ENCODE peak calls at places on chromosomes 13 and 19, in five cellular contexts. E, Y, C, L and X are unnamed samples.

GRCh38 chr19:3740431-3740830 is 21.1 kb downstream of the APBA3 start:
- DNase-seq in Y (no peak), C (no peak), L (no peak), E (no peak), X (no peak)

GRCh38 chr13:23496255-23496654 is 62.8 kb upstream of the SACS start:
- DNase-seq in C (no peak), L (no peak), Y (no peak), E (no peak), X (no peak)

GRCh38 chr13:51154029-51154555 is 43.0 kb upstream of the C13orf42 start:
- DNase-seq in L (no peak), E (no peak), C (no peak), Y (peak; percentile 85), X (no peak)

GRCh38 chr19:7772752-7773291 is 9.8 kb downstream of the CLEC4M start:
- DNase-seq in E (no peak), L (no peak), Y (no peak), C (no peak), X (no peak)

GRCh38 chr19:3121821-3122511 is 13.9 kb upstream of the GNA15 start:
- DNase-seq in L (no peak), C (no peak), Y (no peak), E (no peak), X (no peak)

GRCh38 chr19:45464861-45465427 is 2.9 kb upstream of the FOSB start:
- DNase-seq in Y (no peak), C (peak; percentile 17), E (no peak), L (no peak), X (no peak)

GRCh38 chr13:109361562-109361961 is 424.8 kb downstream of the IRS2 start:
- DNase-seq in L (no peak), Y (no peak), C (no peak), E (no peak), X (no peak)

GRCh38 chr13:105572401-105572800 is 963.1 kb downstream of the EFNB2 start:
- DNase-seq in E (no peak), C (no peak), Y (no peak), L (no peak), X (no peak)

GRCh38 chr13:26525528-26525927 is 32.0 kb upstream of the WASF3 start:
- DNase-seq in L (no peak), E (no peak), C (no peak), Y (no peak), X (no peak)

GRCh38 chr19:32611161-32611560 is 30.2 kb downstream of the PDCD5 start:
- DNase-seq in C (no peak), Y (no peak), E (no peak), L (no peak), X (no peak)

GRCh38 chr19:17686027-17686511 is 2.1 kb downstream of the UNC13A start:
- DNase-seq in L (no peak), E (no peak), Y (peak; percentile 46), C (no peak), X (no peak)

GRCh38 chr13:109840893-109841287 is 54.5 kb upstream of the IRS2 start:
- DNase-seq in C (no peak), Y (no peak), E (no peak), L (no peak), X (no peak)

GRCh38 chr13:79530270-79530669 is 49.3 kb downstream of the NDFIP2 start:
- DNase-seq in Y (no peak), C (no peak), L (no peak), E (no peak), X (no peak)

GRCh38 chr19:13795595-13796300 is 505 bp downstream of the ZSWIM4 start:
- DNase-seq in L (no peak), C (peak; percentile 66), Y (no peak), E (no peak), X (no peak)

GRCh38 chr13:111359237-111359915 is 38.9 kb downstream of the TEX29 start:
- DNase-seq in Y (peak; percentile 43), E (peak; percentile 11), L (no peak), C (no peak), X (no peak)

GRCh38 chr13:104954210-104954609 is 1581.3 kb downstream of the EFNB2 start:
- DNase-seq in E (no peak), L (no peak), C (no peak), Y (no peak), X (no peak)

GRCh38 chr13:75512253-75512652 is 25.4 kb downstream of the COMMD6 start:
- DNase-seq in L (no peak), C (no peak), Y (no peak), E (no peak), X (no peak)

GRCh38 chr13:105069106-105069505 is 1466.4 kb downstream of the EFNB2 start:
- DNase-seq in L (no peak), C (no peak), E (no peak), Y (no peak), X (no peak)

GRCh38 chr13:44417876-44418275 is 44.3 kb downstream of the SERP2 start:
- DNase-seq in E (no peak), Y (no peak), L (no peak), C (no peak), X (no peak)

GRCh38 chr13:98626298-98626940 is 49.5 kb upstream of the STK24 start:
- DNase-seq in Y (no peak), C (no peak), L (no peak), E (no peak), X (no peak)

GRCh38 chr19:9406798-9407352 is 28.5 kb downstream of the ZNF266 start:
- DNase-seq in E (no peak), C (no peak), Y (peak; percentile 93), L (no peak), X (peak; percentile 68)

GRCh38 chr19:16569609-16570320 is 2.5 kb downstream of the SLC35E1 start:
- DNase-seq in E (no peak), L (no peak), C (no peak), Y (no peak), X (no peak)

GRCh38 chr19:13887039-13887438 is 10.1 kb downstream of the NANOS3 start:
- DNase-seq in C (no peak), Y (no peak), L (no peak), E (no peak), X (no peak)